ENCODE peak calls at places on chromosomes 16 and 17, in four cellular contexts. O is HCT116, J is H1, B is HepG2. K is an unnamed sample.

GRCh38 chr17:7184091-7184488 is 4.9 kb upstream of the ASGR1 start:
- DNase-seq in O (no peak), J (no peak), B (peak), K (no peak)

GRCh38 chr17:2233441-2233947 is 70.1 kb downstream of the SMG6 start:
- DNase-seq in O (no peak), J (no peak), B (no peak), K (no peak)

GRCh38 chr17:17492562-17492961 is 3.6 kb downstream of the RASD1 start:
- DNase-seq in O (no peak), J (no peak), B (no peak), K (no peak)

GRCh38 chr17:70288540-70289290 is 119.4 kb downstream of the KCNJ2 start:
- DNase-seq in O (no peak), J (no peak), B (no peak), K (no peak)

GRCh38 chr17:36703860-36704266 is 102.5 kb downstream of the MRM1 start:
- DNase-seq in O (no peak), J (no peak), B (no peak), K (no peak)

GRCh38 chr17:45131294-45131615 is 1.1 kb downstream of the PLCD3 start:
- DNase-seq in O (no peak), J (no peak), B (no peak), K (no peak)

GRCh38 chr17:79053251-79053925 is 21.2 kb upstream of the ENGASE start:
- DNase-seq in O (no peak), J (no peak), B (no peak), K (no peak)

GRCh38 chr17:48546187-48546923 is 1.4 kb upstream of the HOXB2 start:
- DNase-seq in O (no peak), J (no peak), B (no peak), K (no peak)

GRCh38 chr17:34199932-34200534 is 55.1 kb upstream of the CCL2 start:
- DNase-seq in O (peak), J (peak), B (peak), K (peak)

GRCh38 chr16:56549744-56550385 is 15.0 kb upstream of the MT4 start:
- DNase-seq in O (no peak), J (no peak), B (no peak), K (no peak)

GRCh38 chr16:12150600-12150999 is 174.1 kb downstream of the SNX29 start:
- DNase-seq in O (no peak), J (no peak), B (no peak), K (no peak)

GRCh38 chr16:923184-923583 is 47.6 kb downstream of the LMF1 start:
- DNase-seq in O (no peak), J (no peak), B (no peak), K (no peak)
- TF ChIP-seq ZNF274 in O (no peak), J (no peak), B (no peak), K (no peak)

DNA sequence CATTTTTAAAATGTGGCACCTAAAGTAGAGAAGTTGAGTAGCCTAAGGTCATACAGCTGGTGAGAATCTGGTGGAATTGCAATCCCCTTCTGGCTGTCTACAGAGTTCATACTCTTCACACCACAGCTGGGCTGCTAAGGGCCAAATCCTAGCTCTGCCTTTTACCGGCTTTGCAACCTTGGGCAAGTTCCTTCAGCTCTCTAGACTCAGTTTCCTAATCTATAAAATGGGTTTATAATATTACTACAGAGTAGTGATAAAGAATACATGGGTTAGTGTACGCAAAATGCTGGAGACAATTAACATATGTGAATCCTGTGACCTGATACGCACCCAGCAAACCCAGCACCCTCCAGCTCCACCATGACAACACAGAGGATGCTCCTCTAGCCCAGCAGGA is 298.2 kb upstream of the MAF start:
- DNase-seq in O (no peak), J (no peak), B (no peak), K (no peak)
- H3K4me3 ChIP-seq in O (no peak), J (no peak), B (no peak), K (no peak)

GRCh38 chr17:29243792-29244191 is 2.9 kb upstream of the CRYBA1 start:
- DNase-seq in O (no peak), J (no peak), B (peak), K (no peak)

GRCh38 chr17:29248845-29249244 is 2.2 kb downstream of the CRYBA1 start:
- DNase-seq in O (no peak), J (no peak), B (no peak), K (no peak)

GRCh38 chr17:29247219-29247618 is 560 bp downstream of the CRYBA1 start:
- DNase-seq in O (no peak), J (no peak), B (no peak), K (no peak)

GRCh38 chr17:29245401-29245800 is 1.3 kb upstream of the CRYBA1 start:
- DNase-seq in O (no peak), J (no peak), B (no peak), K (no peak)

GRCh38 chr17:29246638-29247037 is at the start of gene CRYBA1:
- DNase-seq in O (no peak), J (no peak), B (no peak), K (no peak)
- TF ChIP-seq YY1 in O (no peak), J (no peak), B (no peak), K (no peak)

GRCh38 chr16:77289331-77289809 is 90.2 kb downstream of the SYCE1L start:
- DNase-seq in O (no peak), J (no peak), B (no peak), K (no peak)
- TF ChIP-seq ZNF274 in O (no peak), J (no peak), B (no peak), K (no peak)

GRCh38 chr17:16286947-16287562 is 66.2 kb downstream of the CENPV start:
- DNase-seq in O (no peak), J (no peak), B (no peak), K (no peak)
- H3K4me3 ChIP-seq in O (peak), J (no peak), B (no peak), K (no peak)

K was measured in NT2/D1.